ENCODE peak calls at places on chromosomes 4 and X, in four cellular contexts. One of them, this sample, is unnamed.

GRCh38 chrX:72358313-72358712 is 52.6 kb upstream of the CITED1 start:
- DNase-seq in tibial nerve: no peak
- DNase-seq in PC-9: no peak
- DNase-seq in cardiac muscle cell: no peak
- DNase-seq in this sample: no peak

GRCh38 chr4:40557741-40558140 is 71.9 kb downstream of the RBM47 start:
- DNase-seq in cardiac muscle cell: no peak
- DNase-seq in tibial nerve: no peak
- DNase-seq in PC-9: no peak
- DNase-seq in this sample: no peak

GRCh38 chrX:103480526-103480925 is 38.8 kb downstream of the RAB40A start:
- DNase-seq in tibial nerve: no peak
- DNase-seq in PC-9: no peak
- DNase-seq in cardiac muscle cell: no peak
- DNase-seq in this sample: no peak

GRCh38 chr4:81207793-81208192 is 7.2 kb downstream of the PRKG2 start:
- DNase-seq in cardiac muscle cell: no peak
- DNase-seq in PC-9: no peak
- DNase-seq in tibial nerve: no peak
- DNase-seq in this sample: no peak

GRCh38 chrX:65997978-65998717 is 41.7 kb downstream of the VSIG4 start:
- DNase-seq in tibial nerve: no peak
- DNase-seq in cardiac muscle cell: no peak
- DNase-seq in PC-9: no peak
- DNase-seq in this sample: no peak

GRCh38 chr4:13527983-13528822 is 16.1 kb downstream of the NKX3-2 start:
- DNase-seq in cardiac muscle cell: no peak
- DNase-seq in tibial nerve: no peak
- DNase-seq in PC-9: no peak
- DNase-seq in this sample: peak; percentile 46

GRCh38 chr4:46594658-46595057 is 204.7 kb upstream of the GABRA2 start:
- DNase-seq in tibial nerve: no peak
- DNase-seq in PC-9: no peak
- DNase-seq in cardiac muscle cell: no peak
- DNase-seq in this sample: no peak

GRCh38 chrX:28205905-28206304 is 224.7 kb upstream of the DCAF8L1 start:
- DNase-seq in tibial nerve: no peak
- DNase-seq in cardiac muscle cell: no peak
- DNase-seq in PC-9: peak; percentile 2
- DNase-seq in this sample: no peak

GRCh38 chrX:15749642-15750610 is 11.9 kb downstream of the CA5B start:
- DNase-seq in PC-9: no peak
- DNase-seq in cardiac muscle cell: no peak
- DNase-seq in tibial nerve: no peak
- DNase-seq in this sample: no peak

GRCh38 chrX:19833034-19833677 is 54.2 kb downstream of the SH3KBP1 start:
- DNase-seq in PC-9: no peak
- DNase-seq in cardiac muscle cell: no peak
- DNase-seq in tibial nerve: no peak
- DNase-seq in this sample: peak; percentile 14

GRCh38 chrX:10327651-10328050 is 170.9 kb downstream of the CLCN4 start:
- DNase-seq in PC-9: no peak
- DNase-seq in cardiac muscle cell: no peak
- DNase-seq in tibial nerve: no peak
- DNase-seq in this sample: no peak

GRCh38 chrX:155954793-155955192 is 42.7 kb upstream of the IL9R start:
- DNase-seq in PC-9: no peak
- DNase-seq in cardiac muscle cell: no peak
- DNase-seq in tibial nerve: no peak
- DNase-seq in this sample: no peak

GRCh38 chr4:185290018-185290607 is 80.7 kb downstream of the SNX25 start:
- DNase-seq in cardiac muscle cell: no peak
- DNase-seq in PC-9: no peak
- DNase-seq in tibial nerve: no peak
- DNase-seq in this sample: no peak

GRCh38 chrX:55794420-55794819 is 76.9 kb downstream of the RRAGB start:
- DNase-seq in cardiac muscle cell: no peak
- DNase-seq in tibial nerve: no peak
- DNase-seq in PC-9: no peak
- DNase-seq in this sample: no peak

GRCh38 chr4:169902658-169903345 is 123.4 kb downstream of the MFAP3L start:
- DNase-seq in PC-9: no peak
- DNase-seq in tibial nerve: no peak
- DNase-seq in cardiac muscle cell: no peak
- DNase-seq in this sample: no peak

GRCh38 chrX:71992711-71993110 is 82.1 kb downstream of the NHSL2 start:
- DNase-seq in cardiac muscle cell: no peak
- DNase-seq in tibial nerve: no peak
- DNase-seq in PC-9: no peak
- DNase-seq in this sample: no peak

GRCh38 chrX:1546601-1547275 is 9.8 kb upstream of the P2RY8 start:
- DNase-seq in cardiac muscle cell: no peak
- DNase-seq in PC-9: no peak
- DNase-seq in tibial nerve: no peak
- DNase-seq in this sample: no peak

GRCh38 chr4:14841801-14842748 is 160.2 kb upstream of the CPEB2 start:
- DNase-seq in tibial nerve: no peak
- DNase-seq in cardiac muscle cell: no peak
- DNase-seq in PC-9: peak; percentile 55
- DNase-seq in this sample: peak; percentile 78

GRCh38 chr4:155523358-155523757 is 143.3 kb upstream of the GUCY1A1 start:
- DNase-seq in tibial nerve: no peak
- DNase-seq in cardiac muscle cell: no peak
- DNase-seq in PC-9: no peak
- DNase-seq in this sample: no peak

GRCh38 chr4:37157403-37158167 is 87.0 kb upstream of the NWD2 start:
- DNase-seq in cardiac muscle cell: no peak
- DNase-seq in tibial nerve: no peak
- DNase-seq in PC-9: no peak
- DNase-seq in this sample: no peak

GRCh38 chr4:8837181-8837811 is 34.3 kb downstream of the HMX1 start:
- DNase-seq in cardiac muscle cell: no peak
- DNase-seq in tibial nerve: no peak
- DNase-seq in PC-9: no peak
- DNase-seq in this sample: peak; percentile 64

GRCh38 chrX:38930474-38930873 is 129.2 kb downstream of the MID1IP1 start:
- DNase-seq in cardiac muscle cell: no peak
- DNase-seq in tibial nerve: no peak
- DNase-seq in PC-9: no peak
- DNase-seq in this sample: no peak

GRCh38 chr4:109079731-109080130 is 222.7 kb downstream of the COL25A1 start:
- DNase-seq in PC-9: no peak
- DNase-seq in tibial nerve: no peak
- DNase-seq in cardiac muscle cell: no peak
- DNase-seq in this sample: no peak

GRCh38 chr4:23938796-23939195 is 48.9 kb upstream of the PPARGC1A start:
- DNase-seq in PC-9: no peak
- DNase-seq in cardiac muscle cell: no peak
- DNase-seq in tibial nerve: no peak
- DNase-seq in this sample: no peak

GRCh38 chrX:39125834-39126233 is 324.6 kb downstream of the MID1IP1 start:
- DNase-seq in cardiac muscle cell: no peak
- DNase-seq in PC-9: no peak
- DNase-seq in tibial nerve: no peak
- DNase-seq in this sample: no peak

GRCh38 chrX:153651540-153652079 is 4.6 kb downstream of the DUSP9 start:
- DNase-seq in PC-9: no peak
- DNase-seq in cardiac muscle cell: no peak
- DNase-seq in tibial nerve: no peak
- DNase-seq in this sample: no peak

GRCh38 chr4:40916880-40917279 is 167.1 kb downstream of the NSUN7 start:
- DNase-seq in cardiac muscle cell: peak; percentile 67
- DNase-seq in PC-9: peak; percentile 34
- DNase-seq in tibial nerve: no peak
- DNase-seq in this sample: no peak

GRCh38 chr4:10534820-10535219 is 77.6 kb upstream of the ZNF518B start:
- DNase-seq in cardiac muscle cell: no peak
- DNase-seq in PC-9: no peak
- DNase-seq in tibial nerve: no peak
- DNase-seq in this sample: no peak

GRCh38 chrX:80216086-80216485 is 201.5 kb downstream of the TBX22 start:
- DNase-seq in tibial nerve: no peak
- DNase-seq in cardiac muscle cell: no peak
- DNase-seq in PC-9: no peak
- DNase-seq in this sample: no peak

GRCh38 chr4:83618431-83618830 is 82.5 kb downstream of the GPAT3 start:
- DNase-seq in tibial nerve: no peak
- DNase-seq in PC-9: peak; percentile 50
- DNase-seq in cardiac muscle cell: peak; percentile 92
- DNase-seq in this sample: no peak

GRCh38 chr4:4871267-4872147 is 12.0 kb downstream of the MSX1 start:
- DNase-seq in tibial nerve: no peak
- DNase-seq in cardiac muscle cell: no peak
- DNase-seq in PC-9: no peak
- DNase-seq in this sample: no peak

GRCh38 chr4:110211007-110211769 is 12.8 kb upstream of the ELOVL6 start:
- DNase-seq in PC-9: no peak
- DNase-seq in tibial nerve: no peak
- DNase-seq in cardiac muscle cell: peak; percentile 40
- DNase-seq in this sample: no peak

GRCh38 chr4:140071806-140072205 is 82.2 kb downstream of the MAML3 start:
- DNase-seq in cardiac muscle cell: no peak
- DNase-seq in PC-9: no peak
- DNase-seq in tibial nerve: peak; percentile 42
- DNase-seq in this sample: no peak

GRCh38 chrX:138986235-138986634 is 274.7 kb upstream of the FGF13 start:
- DNase-seq in PC-9: no peak
- DNase-seq in cardiac muscle cell: no peak
- DNase-seq in tibial nerve: no peak
- DNase-seq in this sample: no peak

GRCh38 chr4:147134536-147135210 is 189.0 kb upstream of the TTC29 start:
- DNase-seq in PC-9: no peak
- DNase-seq in tibial nerve: no peak
- DNase-seq in cardiac muscle cell: no peak
- DNase-seq in this sample: no peak

GRCh38 chr4:84879651-84880200 is 86.8 kb downstream of the WDFY3 start:
- DNase-seq in cardiac muscle cell: no peak
- DNase-seq in PC-9: no peak
- DNase-seq in tibial nerve: no peak
- DNase-seq in this sample: no peak

GRCh38 chr4:1252928-1253492 is 4.1 kb upstream of the CTBP1 start:
- DNase-seq in tibial nerve: no peak
- DNase-seq in cardiac muscle cell: no peak
- DNase-seq in PC-9: no peak
- DNase-seq in this sample: no peak

GRCh38 chr4:158161561-158162354 is 11.1 kb downstream of the GASK1B start:
- DNase-seq in PC-9: peak; percentile 60
- DNase-seq in cardiac muscle cell: no peak
- DNase-seq in tibial nerve: no peak
- DNase-seq in this sample: no peak
- H3K27ac ChIP-seq in PC-9: peak overlapping the region; percentile 66
- H3K27ac ChIP-seq in cardiac muscle cell: no peak overlapping the region
- H3K27ac ChIP-seq in tibial nerve: peak overlapping the region; percentile 78
- H3K27ac ChIP-seq in this sample: peak overlapping the region; percentile 73

GRCh38 chr4:97003715-97004114 is 1139.6 kb downstream of the STPG2 start:
- DNase-seq in PC-9: no peak
- DNase-seq in cardiac muscle cell: no peak
- DNase-seq in tibial nerve: no peak
- DNase-seq in this sample: no peak
- H3K4me3 ChIP-seq in PC-9: no peak overlapping the region
- H3K4me3 ChIP-seq in cardiac muscle cell: no peak overlapping the region
- H3K4me3 ChIP-seq in tibial nerve: no peak overlapping the region
- H3K4me3 ChIP-seq in this sample: no peak overlapping the region

DNA sequence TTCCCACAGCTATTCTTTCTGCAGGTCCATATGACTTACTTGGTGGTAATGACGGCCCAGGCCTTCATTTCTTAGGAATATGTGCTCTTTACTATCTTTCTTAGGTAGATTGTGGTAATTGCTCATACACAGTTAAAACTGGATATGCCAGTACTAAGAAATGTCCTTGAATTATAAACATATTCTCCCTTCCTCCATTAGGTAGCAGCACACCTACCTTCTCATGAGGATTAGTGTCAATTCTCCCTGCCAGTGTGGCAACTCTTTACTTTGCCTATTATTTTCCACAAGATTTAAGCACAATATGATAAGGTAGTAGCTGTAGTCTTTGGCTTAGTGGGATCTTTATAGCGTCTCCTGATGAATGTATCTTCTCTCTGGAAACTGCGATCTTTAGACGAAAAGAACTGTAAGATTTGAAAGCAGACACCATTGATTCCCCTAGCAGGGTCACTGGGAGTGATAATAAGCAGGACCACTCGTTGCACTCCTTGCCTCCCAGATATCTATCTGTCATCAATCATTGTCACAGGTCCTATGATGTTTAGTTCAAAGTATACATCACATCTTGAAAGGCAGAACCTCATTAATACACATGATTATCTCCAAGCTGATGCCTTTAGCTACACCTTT is 1240.7 kb downstream of the C4orf33 start:
- DNase-seq in PC-9: no peak
- DNase-seq in tibial nerve: no peak
- DNase-seq in cardiac muscle cell: peak; percentile 27
- DNase-seq in this sample: no peak
- TF ChIP-seq CTCF in PC-9: no peak
- TF ChIP-seq CTCF in tibial nerve: peak; percentile 27
- TF ChIP-seq CTCF in cardiac muscle cell: peak; percentile 66
- TF ChIP-seq CTCF in this sample: no peak

DNA sequence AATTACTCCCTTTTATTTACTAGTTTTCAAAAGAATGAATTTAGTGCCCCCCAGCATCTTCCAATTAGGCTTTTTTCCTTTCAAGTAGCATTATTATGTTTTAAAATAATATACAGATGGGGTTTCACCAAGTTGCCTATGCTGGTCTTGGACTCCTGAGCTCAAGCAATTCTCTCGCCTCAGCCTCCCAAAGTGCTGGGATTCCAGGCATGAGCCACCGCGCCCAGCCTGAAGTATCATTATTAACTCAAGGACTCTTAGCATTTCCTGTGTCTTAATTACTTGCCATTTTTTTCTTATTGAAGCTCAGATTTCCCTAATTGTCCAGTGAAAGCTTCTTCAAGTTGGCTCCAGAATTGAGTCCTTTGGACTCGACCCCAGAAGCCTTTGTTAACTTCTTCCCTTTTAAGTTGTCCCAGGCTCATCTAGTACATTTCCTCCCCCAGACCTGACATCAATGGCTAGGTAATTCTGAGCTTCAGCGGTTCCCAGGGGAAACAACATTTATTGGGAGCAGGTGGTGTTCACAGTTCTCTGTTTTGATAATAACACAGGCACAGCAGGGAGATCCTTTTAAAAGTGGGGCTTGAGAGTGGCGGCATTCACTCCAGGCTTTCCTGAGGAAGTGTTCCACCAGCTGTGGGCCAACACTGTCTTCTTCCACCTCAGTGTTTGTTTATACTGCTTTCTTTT is 10.0 kb downstream of the SAT1 start:
- DNase-seq in tibial nerve: no peak
- DNase-seq in cardiac muscle cell: no peak
- DNase-seq in PC-9: no peak
- DNase-seq in this sample: no peak
- H3K27ac ChIP-seq in tibial nerve: peak overlapping the region; percentile 28
- H3K27ac ChIP-seq in cardiac muscle cell: no peak overlapping the region
- H3K27ac ChIP-seq in PC-9: peak overlapping the region; percentile 86
- H3K27ac ChIP-seq in this sample: no peak overlapping the region

GRCh38 chr4:133149932-133150642 is 993 bp downstream of the PCDH10 start:
- DNase-seq in PC-9: no peak
- DNase-seq in tibial nerve: no peak
- DNase-seq in cardiac muscle cell: no peak
- DNase-seq in this sample: peak; percentile 66
- H3K4me3 ChIP-seq in PC-9: no peak overlapping the region
- H3K4me3 ChIP-seq in tibial nerve: peak overlapping the region; percentile 58
- H3K4me3 ChIP-seq in cardiac muscle cell: peak overlapping the region; percentile 50
- H3K4me3 ChIP-seq in this sample: peak overlapping the region; percentile 78

This sample was measured in coronary artery.